ENCODE peak calls at places on chromosomes 13 and 19, in six cellular contexts. One of them, this sample, is unnamed.

GRCh38 chr13:47650221-47650620 is 350.9 kb downstream of the SUCLA2 start:
- DNase-seq in cardiac muscle cell: no peak
- DNase-seq in stomach: no peak
- DNase-seq in GM23248: no peak
- DNase-seq in Peyer's patch: no peak
- DNase-seq in thoracic aorta: no peak
- DNase-seq in this sample: no peak

GRCh38 chr13:52348983-52349780 is 56.8 kb downstream of the THSD1 start:
- DNase-seq in cardiac muscle cell: peak; percentile 46
- DNase-seq in stomach: no peak
- DNase-seq in GM23248: peak; percentile 92
- DNase-seq in Peyer's patch: no peak
- DNase-seq in thoracic aorta: no peak
- DNase-seq in this sample: no peak

GRCh38 chr13:74869846-74870245 is 612.1 kb downstream of the TBC1D4 start:
- DNase-seq in cardiac muscle cell: peak; percentile 54
- DNase-seq in stomach: no peak
- DNase-seq in GM23248: peak; percentile 10
- DNase-seq in Peyer's patch: no peak
- DNase-seq in thoracic aorta: no peak
- DNase-seq in this sample: no peak

GRCh38 chr19:1130801-1131717 is 27.3 kb downstream of the GPX4 start:
- DNase-seq in cardiac muscle cell: peak; percentile 29
- DNase-seq in stomach: peak; percentile 46
- DNase-seq in GM23248: peak; percentile 55
- DNase-seq in Peyer's patch: peak; percentile 81
- DNase-seq in thoracic aorta: no peak
- DNase-seq in this sample: no peak

GRCh38 chr19:42199440-42200115 is 17.9 kb downstream of the DEDD2 start:
- DNase-seq in cardiac muscle cell: no peak
- DNase-seq in stomach: peak; percentile 34
- DNase-seq in GM23248: no peak
- DNase-seq in Peyer's patch: peak; percentile 77
- DNase-seq in thoracic aorta: no peak
- DNase-seq in this sample: peak; percentile 55

GRCh38 chr19:39145180-39145953 is 19.8 kb downstream of the PAK4 start:
- DNase-seq in cardiac muscle cell: no peak
- DNase-seq in stomach: no peak
- DNase-seq in GM23248: no peak
- DNase-seq in Peyer's patch: no peak
- DNase-seq in thoracic aorta: no peak
- DNase-seq in this sample: no peak

GRCh38 chr19:11090264-11091032 is 1.2 kb downstream of the LDLR start:
- DNase-seq in cardiac muscle cell: peak; percentile 98
- DNase-seq in stomach: peak; percentile 99
- DNase-seq in GM23248: peak; percentile 98
- DNase-seq in Peyer's patch: peak; percentile 99
- DNase-seq in thoracic aorta: peak; percentile 97
- DNase-seq in this sample: peak; percentile 96

GRCh38 chr13:36674337-36675212 is 755 bp downstream of the SERTM1 start:
- DNase-seq in cardiac muscle cell: no peak
- DNase-seq in stomach: no peak
- DNase-seq in GM23248: no peak
- DNase-seq in Peyer's patch: no peak
- DNase-seq in thoracic aorta: no peak
- DNase-seq in this sample: no peak

GRCh38 chr13:85930108-85930507 is 130.9 kb upstream of the SLITRK6 start:
- DNase-seq in cardiac muscle cell: no peak
- DNase-seq in stomach: no peak
- DNase-seq in GM23248: no peak
- DNase-seq in Peyer's patch: no peak
- DNase-seq in thoracic aorta: no peak
- DNase-seq in this sample: no peak

GRCh38 chr13:77779461-77780272 is 82.2 kb downstream of the SLAIN1 start:
- DNase-seq in cardiac muscle cell: peak; percentile 87
- DNase-seq in stomach: peak; percentile 41
- DNase-seq in GM23248: peak; percentile 76
- DNase-seq in Peyer's patch: peak; percentile 48
- DNase-seq in thoracic aorta: no peak
- DNase-seq in this sample: peak; percentile 25

GRCh38 chr19:48867119-48867921 is 1.1 kb downstream of the PLEKHA4 start:
- DNase-seq in cardiac muscle cell: peak; percentile 35
- DNase-seq in stomach: no peak
- DNase-seq in GM23248: peak; percentile 27
- DNase-seq in Peyer's patch: no peak
- DNase-seq in thoracic aorta: no peak
- DNase-seq in this sample: no peak

GRCh38 chr19:23597661-23598060 is 89.4 kb downstream of the ZNF675 start:
- DNase-seq in cardiac muscle cell: no peak
- DNase-seq in stomach: no peak
- DNase-seq in GM23248: no peak
- DNase-seq in Peyer's patch: no peak
- DNase-seq in thoracic aorta: no peak
- DNase-seq in this sample: no peak

GRCh38 chr19:49151339-49152217 is 3.6 kb downstream of the HRC start:
- DNase-seq in cardiac muscle cell: peak; percentile 53
- DNase-seq in stomach: peak; percentile 99
- DNase-seq in GM23248: peak; percentile 72
- DNase-seq in Peyer's patch: peak; percentile 96
- DNase-seq in thoracic aorta: no peak
- DNase-seq in this sample: peak; percentile 26

GRCh38 chr19:24140099-24140498 is 53.1 kb downstream of the ZNF254 start:
- DNase-seq in cardiac muscle cell: peak; percentile 84
- DNase-seq in stomach: no peak
- DNase-seq in GM23248: peak; percentile 40
- DNase-seq in Peyer's patch: no peak
- DNase-seq in thoracic aorta: no peak
- DNase-seq in this sample: no peak

GRCh38 chr13:31385534-31385933 is 185.8 kb downstream of the B3GLCT start:
- DNase-seq in cardiac muscle cell: no peak
- DNase-seq in stomach: no peak
- DNase-seq in GM23248: peak; percentile 4
- DNase-seq in Peyer's patch: no peak
- DNase-seq in thoracic aorta: no peak
- DNase-seq in this sample: no peak

GRCh38 chr19:40433391-40434216 is 7.8 kb upstream of the SERTAD1 start:
- DNase-seq in cardiac muscle cell: peak; percentile 97
- DNase-seq in stomach: peak; percentile 91
- DNase-seq in GM23248: peak; percentile 96
- DNase-seq in Peyer's patch: peak; percentile 91
- DNase-seq in thoracic aorta: peak; percentile 52
- DNase-seq in this sample: peak; percentile 52

GRCh38 chr13:98494769-98495168 is 82.1 kb downstream of the STK24 start:
- DNase-seq in cardiac muscle cell: no peak
- DNase-seq in stomach: no peak
- DNase-seq in GM23248: no peak
- DNase-seq in Peyer's patch: no peak
- DNase-seq in thoracic aorta: no peak
- DNase-seq in this sample: no peak

GRCh38 chr13:98496966-98497365 is 79.9 kb downstream of the STK24 start:
- DNase-seq in cardiac muscle cell: no peak
- DNase-seq in stomach: no peak
- DNase-seq in GM23248: no peak
- DNase-seq in Peyer's patch: no peak
- DNase-seq in thoracic aorta: no peak
- DNase-seq in this sample: no peak

GRCh38 chr13:98493035-98493401 is 83.9 kb downstream of the STK24 start:
- DNase-seq in cardiac muscle cell: no peak
- DNase-seq in stomach: no peak
- DNase-seq in GM23248: no peak
- DNase-seq in Peyer's patch: no peak
- DNase-seq in thoracic aorta: no peak
- DNase-seq in this sample: no peak

GRCh38 chr13:98496239-98496668 is 80.7 kb downstream of the STK24 start:
- DNase-seq in cardiac muscle cell: no peak
- DNase-seq in stomach: no peak
- DNase-seq in GM23248: peak; percentile 67
- DNase-seq in Peyer's patch: peak; percentile 74
- DNase-seq in thoracic aorta: no peak
- DNase-seq in this sample: no peak

DNA sequence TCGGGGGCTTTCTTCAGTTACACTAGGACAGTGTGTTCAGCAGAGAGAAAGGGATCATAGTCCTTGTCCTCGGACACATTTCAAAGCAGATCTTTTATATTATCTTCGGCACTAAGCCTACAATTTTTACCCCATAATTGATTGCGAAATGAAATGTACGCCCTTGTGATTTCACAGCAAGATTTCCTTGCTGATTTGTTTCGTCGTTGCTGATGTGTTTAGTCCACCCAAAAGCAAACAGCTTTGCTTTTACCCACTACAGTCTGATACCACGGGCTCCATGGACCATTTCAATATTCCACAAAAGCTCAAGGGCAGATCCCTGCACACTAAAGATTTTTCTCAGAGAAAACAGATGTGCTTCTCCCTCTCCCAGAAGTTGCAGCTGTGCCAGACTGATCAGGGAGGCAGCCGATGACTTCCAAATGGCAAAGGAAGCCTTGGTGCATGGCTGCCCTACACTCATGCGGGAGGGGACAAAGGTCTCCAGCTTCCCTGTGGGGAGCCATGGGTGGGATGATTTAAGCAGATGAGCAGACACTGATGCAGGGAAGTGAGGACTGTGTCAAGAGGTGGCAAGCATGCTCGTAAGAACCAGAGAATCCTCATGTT is 81.2 kb downstream of the STK24 start:
- DNase-seq in cardiac muscle cell: no peak
- DNase-seq in stomach: no peak
- DNase-seq in GM23248: peak; percentile 63
- DNase-seq in Peyer's patch: no peak
- DNase-seq in thoracic aorta: no peak
- DNase-seq in this sample: no peak
- H3K4me3 ChIP-seq in cardiac muscle cell: no peak overlapping the region
- H3K4me3 ChIP-seq in stomach: no peak overlapping the region
- H3K4me3 ChIP-seq in GM23248: peak overlapping the region; percentile 51
- H3K4me3 ChIP-seq in Peyer's patch: no peak overlapping the region
- H3K4me3 ChIP-seq in thoracic aorta: no peak overlapping the region
- H3K4me3 ChIP-seq in this sample: no peak overlapping the region

DNA sequence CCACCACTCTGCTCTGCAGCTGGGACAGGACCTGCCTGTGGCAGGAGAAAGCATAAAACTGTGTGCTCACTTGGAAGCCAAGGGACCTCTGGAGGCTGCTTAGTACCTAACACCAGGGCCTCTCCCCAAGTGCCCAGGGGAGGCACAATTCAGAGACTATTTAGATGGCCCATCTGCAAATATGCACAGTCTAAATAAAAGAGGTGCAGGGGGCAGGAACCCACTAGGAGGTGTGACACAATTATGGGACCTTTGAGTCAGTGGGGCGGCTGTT is 32.6 kb upstream of the EPHX3 start:
- DNase-seq in cardiac muscle cell: no peak
- DNase-seq in stomach: no peak
- DNase-seq in GM23248: no peak
- DNase-seq in Peyer's patch: no peak
- DNase-seq in thoracic aorta: no peak
- DNase-seq in this sample: no peak
- H3K27ac ChIP-seq in cardiac muscle cell: peak overlapping the region; percentile 54
- H3K27ac ChIP-seq in stomach: peak overlapping the region; percentile 87
- H3K27ac ChIP-seq in GM23248: peak overlapping the region; percentile 4
- H3K27ac ChIP-seq in Peyer's patch: peak overlapping the region; percentile 54
- H3K27ac ChIP-seq in thoracic aorta: peak overlapping the region; percentile 88
- H3K27ac ChIP-seq in this sample: no peak overlapping the region

GRCh38 chr13:46627462-46627861 is 74.5 kb downstream of the LRCH1 start:
- DNase-seq in cardiac muscle cell: no peak
- DNase-seq in stomach: no peak
- DNase-seq in GM23248: no peak
- DNase-seq in Peyer's patch: no peak
- DNase-seq in thoracic aorta: no peak
- DNase-seq in this sample: no peak
- H3K4me1 ChIP-seq in cardiac muscle cell: peaks cover 28% of the 10 kb centered on the region
- H3K4me1 ChIP-seq in stomach: peaks cover 43% of the 10 kb centered on the region
- H3K4me1 ChIP-seq in GM23248: peaks cover 7% of the 10 kb centered on the region
- H3K4me1 ChIP-seq in Peyer's patch: peaks cover 7% of the 10 kb centered on the region
- H3K4me1 ChIP-seq in thoracic aorta: peaks cover 48% of the 10 kb centered on the region
- H3K4me1 ChIP-seq in this sample: peaks cover 28% of the 10 kb centered on the region

DNA sequence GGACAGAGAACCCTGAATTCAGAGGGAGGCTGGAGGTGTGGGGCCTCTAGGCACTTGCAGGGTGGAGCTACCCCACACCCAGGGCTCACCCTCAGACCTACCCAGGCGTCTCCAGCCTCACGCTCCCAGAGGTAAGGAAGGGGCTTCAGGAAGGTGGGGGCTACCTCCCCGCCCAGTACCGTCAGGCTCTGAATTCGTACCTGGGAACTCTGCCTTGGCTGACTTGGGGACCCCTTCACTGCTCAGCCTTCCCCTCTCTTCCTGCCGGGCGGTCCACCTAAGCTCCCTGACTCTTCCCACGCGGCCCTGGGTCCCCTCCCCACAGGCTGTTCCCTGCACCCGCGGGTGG is 28.5 kb upstream of the PARP4 start:
- DNase-seq in cardiac muscle cell: no peak
- DNase-seq in stomach: no peak
- DNase-seq in GM23248: no peak
- DNase-seq in Peyer's patch: no peak
- DNase-seq in thoracic aorta: no peak
- DNase-seq in this sample: no peak
- H3K4me3 ChIP-seq in cardiac muscle cell: peak overlapping the region; percentile 27
- H3K4me3 ChIP-seq in stomach: peak overlapping the region; percentile 39
- H3K4me3 ChIP-seq in GM23248: peak overlapping the region; percentile 69
- H3K4me3 ChIP-seq in Peyer's patch: no peak overlapping the region
- H3K4me3 ChIP-seq in thoracic aorta: peak overlapping the region; percentile 66
- H3K4me3 ChIP-seq in this sample: peak overlapping the region; percentile 35

DNA sequence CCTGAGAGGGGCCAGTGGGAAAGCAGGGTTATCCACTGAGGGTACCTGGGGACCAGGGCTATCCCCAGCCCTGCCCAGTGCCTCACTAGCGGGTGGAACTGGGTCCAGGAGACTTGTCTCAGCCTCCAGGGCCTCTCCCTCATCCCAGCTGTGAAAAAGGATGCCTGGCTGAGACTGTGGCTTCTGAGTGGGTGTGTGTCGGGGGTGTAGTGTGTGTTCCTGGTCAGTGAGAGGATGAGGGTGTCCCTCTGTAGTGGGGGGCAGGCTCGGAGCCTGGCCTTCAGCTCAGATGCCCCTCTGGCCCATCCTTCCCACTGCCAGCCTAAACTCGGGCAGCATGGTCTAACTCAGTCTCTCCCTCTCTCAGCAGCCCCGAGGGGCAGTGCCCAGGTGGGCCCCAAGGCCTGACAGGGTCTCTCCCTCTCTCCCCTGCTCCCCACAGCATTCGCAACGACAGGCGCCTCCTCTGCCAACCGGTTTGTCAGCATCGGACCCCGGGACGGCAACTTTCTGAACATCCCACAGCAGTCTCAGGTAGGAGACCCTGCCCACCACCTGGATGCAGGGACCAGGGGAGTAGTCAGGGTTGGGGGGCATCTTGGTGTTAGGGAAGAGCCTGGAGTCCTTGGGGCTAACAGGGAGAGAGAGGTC is 12.7 kb downstream of the LYL1 start:
- DNase-seq in cardiac muscle cell: no peak
- DNase-seq in stomach: no peak
- DNase-seq in GM23248: no peak
- DNase-seq in Peyer's patch: no peak
- DNase-seq in thoracic aorta: no peak
- DNase-seq in this sample: no peak
- H3K27ac ChIP-seq in cardiac muscle cell: no peak overlapping the region
- H3K27ac ChIP-seq in stomach: peak overlapping the region; percentile 39
- H3K27ac ChIP-seq in GM23248: peak overlapping the region; percentile 78
- H3K27ac ChIP-seq in Peyer's patch: no peak overlapping the region
- H3K27ac ChIP-seq in thoracic aorta: peak overlapping the region; percentile 95
- H3K27ac ChIP-seq in this sample: no peak overlapping the region